ENCODE peak calls at places on chromosomes 3 and 15, in seven cellular contexts. One of them, this sample, is unnamed.

GRCh38 chr3:18772699-18773305 is 347.7 kb upstream of the SATB1 start:
- DNase-seq in GM23248: no peak
- DNase-seq in NCI-H1092 treated with DMSO at 0.1 percent for 48 hours: no peak
- DNase-seq in GM13977: no peak
- DNase-seq in AG09319: no peak
- DNase-seq in ureter: no peak
- DNase-seq in ecto neural progenitor cell: no peak
- DNase-seq in this sample: no peak

GRCh38 chr3:72675243-72675642 is 173.0 kb downstream of the SHQ1 start:
- DNase-seq in GM23248: peak; percentile 14
- DNase-seq in NCI-H1092 treated with DMSO at 0.1 percent for 48 hours: no peak
- DNase-seq in GM13977: no peak
- DNase-seq in AG09319: no peak
- DNase-seq in ureter: no peak
- DNase-seq in ecto neural progenitor cell: no peak
- DNase-seq in this sample: no peak

GRCh38 chr15:73127302-73127936 is 75.2 kb downstream of the NEO1 start:
- DNase-seq in GM23248: peak; percentile 56
- DNase-seq in NCI-H1092 treated with DMSO at 0.1 percent for 48 hours: no peak
- DNase-seq in GM13977: peak; percentile 22
- DNase-seq in AG09319: no peak
- DNase-seq in ureter: no peak
- DNase-seq in ecto neural progenitor cell: no peak
- DNase-seq in this sample: no peak

GRCh38 chr3:45793482-45794176 is 2.7 kb downstream of the SLC6A20 start:
- DNase-seq in GM23248: no peak
- DNase-seq in NCI-H1092 treated with DMSO at 0.1 percent for 48 hours: no peak
- DNase-seq in GM13977: no peak
- DNase-seq in AG09319: no peak
- DNase-seq in ureter: no peak
- DNase-seq in ecto neural progenitor cell: peak; percentile 10
- DNase-seq in this sample: no peak

GRCh38 chr15:64222573-64223361 is 59.9 kb upstream of the PPIB start:
- DNase-seq in GM23248: peak; percentile 69
- DNase-seq in NCI-H1092 treated with DMSO at 0.1 percent for 48 hours: no peak
- DNase-seq in GM13977: no peak
- DNase-seq in AG09319: no peak
- DNase-seq in ureter: no peak
- DNase-seq in ecto neural progenitor cell: no peak
- DNase-seq in this sample: no peak

GRCh38 chr3:99236576-99236975 is 335.1 kb upstream of the DCBLD2 start:
- DNase-seq in GM23248: peak; percentile 4
- DNase-seq in NCI-H1092 treated with DMSO at 0.1 percent for 48 hours: no peak
- DNase-seq in GM13977: no peak
- DNase-seq in AG09319: no peak
- DNase-seq in ureter: no peak
- DNase-seq in ecto neural progenitor cell: no peak
- DNase-seq in this sample: no peak

GRCh38 chr3:27880969-27881892 is 159.1 kb upstream of the EOMES start:
- DNase-seq in GM23248: no peak
- DNase-seq in NCI-H1092 treated with DMSO at 0.1 percent for 48 hours: no peak
- DNase-seq in GM13977: no peak
- DNase-seq in AG09319: no peak
- DNase-seq in ureter: no peak
- DNase-seq in ecto neural progenitor cell: no peak
- DNase-seq in this sample: no peak

GRCh38 chr3:119444590-119444989 is 18.8 kb downstream of the TMEM39A start:
- DNase-seq in GM23248: no peak
- DNase-seq in NCI-H1092 treated with DMSO at 0.1 percent for 48 hours: no peak
- DNase-seq in GM13977: no peak
- DNase-seq in AG09319: no peak
- DNase-seq in ureter: no peak
- DNase-seq in ecto neural progenitor cell: no peak
- DNase-seq in this sample: no peak

GRCh38 chr3:195239121-195239520 is 31.8 kb downstream of the XXYLT1 start:
- DNase-seq in GM23248: no peak
- DNase-seq in NCI-H1092 treated with DMSO at 0.1 percent for 48 hours: no peak
- DNase-seq in GM13977: no peak
- DNase-seq in AG09319: no peak
- DNase-seq in ureter: no peak
- DNase-seq in ecto neural progenitor cell: no peak
- DNase-seq in this sample: no peak

GRCh38 chr3:52934626-52935530 is 37.5 kb upstream of the STIMATE start:
- DNase-seq in GM23248: peak; percentile 81
- DNase-seq in NCI-H1092 treated with DMSO at 0.1 percent for 48 hours: peak; percentile 25
- DNase-seq in GM13977: peak; percentile 57
- DNase-seq in AG09319: peak; percentile 22
- DNase-seq in ureter: no peak
- DNase-seq in ecto neural progenitor cell: peak; percentile 53
- DNase-seq in this sample: peak; percentile 17

GRCh38 chr3:67522081-67522480 is 132.3 kb downstream of the SUCLG2 start:
- DNase-seq in GM23248: no peak
- DNase-seq in NCI-H1092 treated with DMSO at 0.1 percent for 48 hours: no peak
- DNase-seq in GM13977: no peak
- DNase-seq in AG09319: no peak
- DNase-seq in ureter: no peak
- DNase-seq in ecto neural progenitor cell: no peak
- DNase-seq in this sample: no peak

GRCh38 chr15:69809421-69809820 is 288.3 kb downstream of the TLE3 start:
- DNase-seq in GM23248: no peak
- DNase-seq in NCI-H1092 treated with DMSO at 0.1 percent for 48 hours: no peak
- DNase-seq in GM13977: no peak
- DNase-seq in AG09319: no peak
- DNase-seq in ureter: no peak
- DNase-seq in ecto neural progenitor cell: no peak
- DNase-seq in this sample: no peak

GRCh38 chr3:4665197-4665596 is 172.0 kb downstream of the ITPR1 start:
- DNase-seq in GM23248: no peak
- DNase-seq in NCI-H1092 treated with DMSO at 0.1 percent for 48 hours: no peak
- DNase-seq in GM13977: no peak
- DNase-seq in AG09319: no peak
- DNase-seq in ureter: no peak
- DNase-seq in ecto neural progenitor cell: no peak
- DNase-seq in this sample: no peak

GRCh38 chr3:80215191-80215590 is 447.4 kb upstream of the ROBO1 start:
- DNase-seq in GM23248: no peak
- DNase-seq in NCI-H1092 treated with DMSO at 0.1 percent for 48 hours: no peak
- DNase-seq in GM13977: no peak
- DNase-seq in AG09319: no peak
- DNase-seq in ureter: no peak
- DNase-seq in ecto neural progenitor cell: no peak
- DNase-seq in this sample: no peak

GRCh38 chr3:58746758-58747157 is 80.2 kb upstream of the FAM3D start:
- DNase-seq in GM23248: no peak
- DNase-seq in NCI-H1092 treated with DMSO at 0.1 percent for 48 hours: no peak
- DNase-seq in GM13977: no peak
- DNase-seq in AG09319: no peak
- DNase-seq in ureter: no peak
- DNase-seq in ecto neural progenitor cell: no peak
- DNase-seq in this sample: no peak

GRCh38 chr3:144415492-144415891 is 443.9 kb downstream of the DIPK2A start:
- DNase-seq in GM23248: no peak
- DNase-seq in NCI-H1092 treated with DMSO at 0.1 percent for 48 hours: no peak
- DNase-seq in GM13977: no peak
- DNase-seq in AG09319: no peak
- DNase-seq in ureter: no peak
- DNase-seq in ecto neural progenitor cell: no peak
- DNase-seq in this sample: no peak

GRCh38 chr15:47507221-47507985 is 209.9 kb upstream of the SEMA6D start:
- DNase-seq in GM23248: no peak
- DNase-seq in NCI-H1092 treated with DMSO at 0.1 percent for 48 hours: no peak
- DNase-seq in GM13977: no peak
- DNase-seq in AG09319: no peak
- DNase-seq in ureter: no peak
- DNase-seq in ecto neural progenitor cell: no peak
- DNase-seq in this sample: peak; percentile 76

GRCh38 chr15:82870727-82871576 is 61.5 kb downstream of the WHAMM start:
- DNase-seq in GM23248: no peak
- DNase-seq in NCI-H1092 treated with DMSO at 0.1 percent for 48 hours: no peak
- DNase-seq in GM13977: no peak
- DNase-seq in AG09319: no peak
- DNase-seq in ureter: no peak
- DNase-seq in ecto neural progenitor cell: no peak
- DNase-seq in this sample: no peak

GRCh38 chr3:187183903-187184302 is 13.4 kb upstream of the RTP1 start:
- DNase-seq in GM23248: peak; percentile 28
- DNase-seq in NCI-H1092 treated with DMSO at 0.1 percent for 48 hours: no peak
- DNase-seq in GM13977: no peak
- DNase-seq in AG09319: no peak
- DNase-seq in ureter: no peak
- DNase-seq in ecto neural progenitor cell: no peak
- DNase-seq in this sample: no peak

GRCh38 chr15:70415330-70415884 is 317.7 kb upstream of the TLE3 start:
- DNase-seq in GM23248: no peak
- DNase-seq in NCI-H1092 treated with DMSO at 0.1 percent for 48 hours: peak; percentile 41
- DNase-seq in GM13977: no peak
- DNase-seq in AG09319: no peak
- DNase-seq in ureter: no peak
- DNase-seq in ecto neural progenitor cell: no peak
- DNase-seq in this sample: no peak

GRCh38 chr15:27844018-27844666 is 255.0 kb downstream of the OCA2 start:
- DNase-seq in GM23248: peak; percentile 92
- DNase-seq in NCI-H1092 treated with DMSO at 0.1 percent for 48 hours: no peak
- DNase-seq in GM13977: no peak
- DNase-seq in AG09319: no peak
- DNase-seq in ureter: peak; percentile 17
- DNase-seq in ecto neural progenitor cell: no peak
- DNase-seq in this sample: no peak

GRCh38 chr3:4660936-4661335 is 167.8 kb downstream of the ITPR1 start:
- DNase-seq in GM23248: no peak
- DNase-seq in NCI-H1092 treated with DMSO at 0.1 percent for 48 hours: no peak
- DNase-seq in GM13977: no peak
- DNase-seq in AG09319: no peak
- DNase-seq in ureter: no peak
- DNase-seq in ecto neural progenitor cell: no peak
- DNase-seq in this sample: no peak

GRCh38 chr3:61684386-61684785 is 123.0 kb downstream of the PTPRG start:
- DNase-seq in GM23248: no peak
- DNase-seq in NCI-H1092 treated with DMSO at 0.1 percent for 48 hours: no peak
- DNase-seq in GM13977: no peak
- DNase-seq in AG09319: peak; percentile 89
- DNase-seq in ureter: no peak
- DNase-seq in ecto neural progenitor cell: no peak
- DNase-seq in this sample: no peak

GRCh38 chr15:70835415-70835814 is 18.5 kb downstream of the LARP6 start:
- DNase-seq in GM23248: peak; percentile 64
- DNase-seq in NCI-H1092 treated with DMSO at 0.1 percent for 48 hours: no peak
- DNase-seq in GM13977: no peak
- DNase-seq in AG09319: no peak
- DNase-seq in ureter: no peak
- DNase-seq in ecto neural progenitor cell: no peak
- DNase-seq in this sample: no peak

GRCh38 chr3:46298871-46299607 is 54.9 kb upstream of the CCR2 start:
- DNase-seq in GM23248: no peak
- DNase-seq in NCI-H1092 treated with DMSO at 0.1 percent for 48 hours: no peak
- DNase-seq in GM13977: peak; percentile 39
- DNase-seq in AG09319: no peak
- DNase-seq in ureter: no peak
- DNase-seq in ecto neural progenitor cell: no peak
- DNase-seq in this sample: no peak

GRCh38 chr3:188780188-188781147 is 391.3 kb upstream of the TPRG1 start:
- DNase-seq in GM23248: peak; percentile 44
- DNase-seq in NCI-H1092 treated with DMSO at 0.1 percent for 48 hours: no peak
- DNase-seq in GM13977: no peak
- DNase-seq in AG09319: no peak
- DNase-seq in ureter: peak; percentile 47
- DNase-seq in ecto neural progenitor cell: no peak
- DNase-seq in this sample: no peak

GRCh38 chr15:36175181-36175750 is 404.2 kb upstream of the CDIN1 start:
- DNase-seq in GM23248: no peak
- DNase-seq in NCI-H1092 treated with DMSO at 0.1 percent for 48 hours: no peak
- DNase-seq in GM13977: no peak
- DNase-seq in AG09319: no peak
- DNase-seq in ureter: no peak
- DNase-seq in ecto neural progenitor cell: no peak
- DNase-seq in this sample: no peak

GRCh38 chr3:170049146-170050000 is 11.6 kb downstream of the GPR160 start:
- DNase-seq in GM23248: peak; percentile 57
- DNase-seq in NCI-H1092 treated with DMSO at 0.1 percent for 48 hours: no peak
- DNase-seq in GM13977: no peak
- DNase-seq in AG09319: no peak
- DNase-seq in ureter: peak; percentile 67
- DNase-seq in ecto neural progenitor cell: no peak
- DNase-seq in this sample: no peak

GRCh38 chr3:98901032-98901464 is 447 bp downstream of the DCBLD2 start:
- DNase-seq in GM23248: peak; percentile 79
- DNase-seq in NCI-H1092 treated with DMSO at 0.1 percent for 48 hours: peak; percentile 61
- DNase-seq in GM13977: peak; percentile 29
- DNase-seq in AG09319: peak; percentile 18
- DNase-seq in ureter: peak; percentile 47
- DNase-seq in ecto neural progenitor cell: peak; percentile 77
- DNase-seq in this sample: peak; percentile 28

GRCh38 chr3:79286882-79287281 is 480.9 kb downstream of the ROBO1 start:
- DNase-seq in GM23248: no peak
- DNase-seq in NCI-H1092 treated with DMSO at 0.1 percent for 48 hours: no peak
- DNase-seq in GM13977: no peak
- DNase-seq in AG09319: no peak
- DNase-seq in ureter: no peak
- DNase-seq in ecto neural progenitor cell: no peak
- DNase-seq in this sample: no peak

GRCh38 chr15:59251001-59251845 is 44.6 kb downstream of the LDHAL6B start:
- DNase-seq in GM23248: no peak
- DNase-seq in NCI-H1092 treated with DMSO at 0.1 percent for 48 hours: no peak
- DNase-seq in GM13977: peak; percentile 47
- DNase-seq in AG09319: no peak
- DNase-seq in ureter: no peak
- DNase-seq in ecto neural progenitor cell: no peak
- DNase-seq in this sample: no peak

GRCh38 chr3:138047596-138048195 is 37.7 kb downstream of the CLDN18 start:
- DNase-seq in GM23248: no peak
- DNase-seq in NCI-H1092 treated with DMSO at 0.1 percent for 48 hours: no peak
- DNase-seq in GM13977: no peak
- DNase-seq in AG09319: no peak
- DNase-seq in ureter: no peak
- DNase-seq in ecto neural progenitor cell: no peak
- DNase-seq in this sample: no peak

GRCh38 chr3:184563569-184563925 is 2.0 kb downstream of the EPHB3 start:
- DNase-seq in GM23248: peak; percentile 36
- DNase-seq in NCI-H1092 treated with DMSO at 0.1 percent for 48 hours: no peak
- DNase-seq in GM13977: no peak
- DNase-seq in AG09319: no peak
- DNase-seq in ureter: no peak
- DNase-seq in ecto neural progenitor cell: no peak
- DNase-seq in this sample: no peak

GRCh38 chr3:167172377-167172776 is 207.7 kb downstream of the ZBBX start:
- DNase-seq in GM23248: no peak
- DNase-seq in NCI-H1092 treated with DMSO at 0.1 percent for 48 hours: no peak
- DNase-seq in GM13977: no peak
- DNase-seq in AG09319: no peak
- DNase-seq in ureter: no peak
- DNase-seq in ecto neural progenitor cell: no peak
- DNase-seq in this sample: no peak

GRCh38 chr3:128068156-128068620 is 16.0 kb downstream of the SEC61A1 start:
- DNase-seq in GM23248: peak; percentile 66
- DNase-seq in NCI-H1092 treated with DMSO at 0.1 percent for 48 hours: peak; percentile 24
- DNase-seq in GM13977: peak; percentile 58
- DNase-seq in AG09319: no peak
- DNase-seq in ureter: no peak
- DNase-seq in ecto neural progenitor cell: peak; percentile 50
- DNase-seq in this sample: no peak

GRCh38 chr3:66215106-66215505 is 5.7 kb upstream of the SLC25A26 start:
- DNase-seq in GM23248: no peak
- DNase-seq in NCI-H1092 treated with DMSO at 0.1 percent for 48 hours: no peak
- DNase-seq in GM13977: no peak
- DNase-seq in AG09319: no peak
- DNase-seq in ureter: no peak
- DNase-seq in ecto neural progenitor cell: no peak
- DNase-seq in this sample: no peak

GRCh38 chr15:79863886-79864285 is 32.9 kb downstream of the MTHFS start:
- DNase-seq in GM23248: peak; percentile 72
- DNase-seq in NCI-H1092 treated with DMSO at 0.1 percent for 48 hours: no peak
- DNase-seq in GM13977: no peak
- DNase-seq in AG09319: no peak
- DNase-seq in ureter: no peak
- DNase-seq in ecto neural progenitor cell: no peak
- DNase-seq in this sample: no peak

GRCh38 chr15:82543155-82543554 is 2.9 kb upstream of the RPS17 start:
- DNase-seq in GM23248: peak; percentile 77
- DNase-seq in NCI-H1092 treated with DMSO at 0.1 percent for 48 hours: no peak
- DNase-seq in GM13977: no peak
- DNase-seq in AG09319: no peak
- DNase-seq in ureter: no peak
- DNase-seq in ecto neural progenitor cell: no peak
- DNase-seq in this sample: no peak